ENCODE peak calls at places on chromosomes 16 and 17, in ten cellular contexts. One of them, this sample, is unnamed.

GRCh38 chr17:18033442-18034099 is 5.4 kb downstream of the ATPAF2 start:
- DNase-seq in body of pancreas: peak
- DNase-seq in left ventricle myocardium inferior: no peak
- DNase-seq in GM23248: peak
- DNase-seq in CD8-positive, alpha-beta memory T cell: peak
- DNase-seq in GM12865: peak
- DNase-seq in thoracic aorta: no peak
- DNase-seq in gastrocnemius medialis: peak
- DNase-seq in tibial nerve: no peak
- DNase-seq in NT2/D1: peak
- DNase-seq in this sample: peak

GRCh38 chr16:85327731-85328664 is 215.7 kb upstream of the CIBAR2 start:
- DNase-seq in body of pancreas: no peak
- DNase-seq in left ventricle myocardium inferior: no peak
- DNase-seq in GM23248: no peak
- DNase-seq in CD8-positive, alpha-beta memory T cell: no peak
- DNase-seq in GM12865: no peak
- DNase-seq in thoracic aorta: no peak
- DNase-seq in gastrocnemius medialis: no peak
- DNase-seq in tibial nerve: no peak
- DNase-seq in NT2/D1: peak
- DNase-seq in this sample: no peak

GRCh38 chr16:3004319-3004718 is 8.4 kb upstream of the CLDN9 start:
- DNase-seq in body of pancreas: no peak
- DNase-seq in left ventricle myocardium inferior: no peak
- DNase-seq in GM23248: peak
- DNase-seq in CD8-positive, alpha-beta memory T cell: no peak
- DNase-seq in GM12865: no peak
- DNase-seq in thoracic aorta: no peak
- DNase-seq in gastrocnemius medialis: no peak
- DNase-seq in tibial nerve: no peak
- DNase-seq in NT2/D1: no peak
- DNase-seq in this sample: no peak

GRCh38 chr17:1498869-1499268 is 6.4 kb upstream of the MYO1C start:
- DNase-seq in body of pancreas: no peak
- DNase-seq in left ventricle myocardium inferior: no peak
- DNase-seq in GM23248: peak
- DNase-seq in CD8-positive, alpha-beta memory T cell: no peak
- DNase-seq in GM12865: no peak
- DNase-seq in thoracic aorta: no peak
- DNase-seq in gastrocnemius medialis: no peak
- DNase-seq in tibial nerve: no peak
- DNase-seq in NT2/D1: no peak
- DNase-seq in this sample: no peak

GRCh38 chr17:2102931-2103398 is 48.1 kb downstream of the HIC1 start:
- DNase-seq in body of pancreas: no peak
- DNase-seq in left ventricle myocardium inferior: no peak
- DNase-seq in GM23248: peak
- DNase-seq in CD8-positive, alpha-beta memory T cell: no peak
- DNase-seq in GM12865: no peak
- DNase-seq in thoracic aorta: no peak
- DNase-seq in gastrocnemius medialis: no peak
- DNase-seq in tibial nerve: no peak
- DNase-seq in NT2/D1: no peak
- DNase-seq in this sample: no peak

GRCh38 chr16:12486386-12486785 is 317.3 kb downstream of the CPPED1 start:
- DNase-seq in body of pancreas: no peak
- DNase-seq in left ventricle myocardium inferior: no peak
- DNase-seq in GM23248: no peak
- DNase-seq in CD8-positive, alpha-beta memory T cell: no peak
- DNase-seq in GM12865: no peak
- DNase-seq in thoracic aorta: no peak
- DNase-seq in gastrocnemius medialis: no peak
- DNase-seq in tibial nerve: no peak
- DNase-seq in NT2/D1: no peak
- DNase-seq in this sample: no peak

GRCh38 chr16:77594798-77595625 is 127.3 kb upstream of the NUDT7 start:
- DNase-seq in body of pancreas: no peak
- DNase-seq in left ventricle myocardium inferior: no peak
- DNase-seq in GM23248: no peak
- DNase-seq in CD8-positive, alpha-beta memory T cell: no peak
- DNase-seq in GM12865: no peak
- DNase-seq in thoracic aorta: no peak
- DNase-seq in gastrocnemius medialis: no peak
- DNase-seq in tibial nerve: no peak
- DNase-seq in NT2/D1: no peak
- DNase-seq in this sample: no peak

GRCh38 chr16:85781685-85782370 is 17.5 kb downstream of the EMC8 start:
- DNase-seq in body of pancreas: peak
- DNase-seq in left ventricle myocardium inferior: peak
- DNase-seq in GM23248: peak
- DNase-seq in CD8-positive, alpha-beta memory T cell: no peak
- DNase-seq in GM12865: no peak
- DNase-seq in thoracic aorta: no peak
- DNase-seq in gastrocnemius medialis: no peak
- DNase-seq in tibial nerve: no peak
- DNase-seq in NT2/D1: no peak
- DNase-seq in this sample: no peak

GRCh38 chr16:12354296-12354818 is 377.8 kb downstream of the SNX29 start:
- DNase-seq in body of pancreas: no peak
- DNase-seq in left ventricle myocardium inferior: no peak
- DNase-seq in GM23248: no peak
- DNase-seq in CD8-positive, alpha-beta memory T cell: no peak
- DNase-seq in GM12865: no peak
- DNase-seq in thoracic aorta: no peak
- DNase-seq in gastrocnemius medialis: no peak
- DNase-seq in tibial nerve: no peak
- DNase-seq in NT2/D1: no peak
- DNase-seq in this sample: no peak

GRCh38 chr16:58716468-58716867 is 17.6 kb downstream of the GOT2 start:
- DNase-seq in body of pancreas: no peak
- DNase-seq in left ventricle myocardium inferior: no peak
- DNase-seq in GM23248: no peak
- DNase-seq in CD8-positive, alpha-beta memory T cell: no peak
- DNase-seq in GM12865: no peak
- DNase-seq in thoracic aorta: no peak
- DNase-seq in gastrocnemius medialis: no peak
- DNase-seq in tibial nerve: no peak
- DNase-seq in NT2/D1: no peak
- DNase-seq in this sample: no peak

GRCh38 chr16:6852643-6853042 is 480.0 kb upstream of the RBFOX1 start:
- DNase-seq in body of pancreas: no peak
- DNase-seq in left ventricle myocardium inferior: no peak
- DNase-seq in GM23248: no peak
- DNase-seq in CD8-positive, alpha-beta memory T cell: no peak
- DNase-seq in GM12865: no peak
- DNase-seq in thoracic aorta: no peak
- DNase-seq in gastrocnemius medialis: no peak
- DNase-seq in tibial nerve: no peak
- DNase-seq in NT2/D1: no peak
- DNase-seq in this sample: no peak
- H3K4me3 ChIP-seq in body of pancreas: no peak
- H3K4me3 ChIP-seq in left ventricle myocardium inferior: no peak
- H3K4me3 ChIP-seq in GM23248: no peak
- H3K4me3 ChIP-seq in CD8-positive, alpha-beta memory T cell: no peak
- H3K4me3 ChIP-seq in GM12865: no peak
- H3K4me3 ChIP-seq in thoracic aorta: no peak
- H3K4me3 ChIP-seq in gastrocnemius medialis: no peak
- H3K4me3 ChIP-seq in tibial nerve: no peak
- H3K4me3 ChIP-seq in NT2/D1: no peak
- H3K4me3 ChIP-seq in this sample: no peak

DNA sequence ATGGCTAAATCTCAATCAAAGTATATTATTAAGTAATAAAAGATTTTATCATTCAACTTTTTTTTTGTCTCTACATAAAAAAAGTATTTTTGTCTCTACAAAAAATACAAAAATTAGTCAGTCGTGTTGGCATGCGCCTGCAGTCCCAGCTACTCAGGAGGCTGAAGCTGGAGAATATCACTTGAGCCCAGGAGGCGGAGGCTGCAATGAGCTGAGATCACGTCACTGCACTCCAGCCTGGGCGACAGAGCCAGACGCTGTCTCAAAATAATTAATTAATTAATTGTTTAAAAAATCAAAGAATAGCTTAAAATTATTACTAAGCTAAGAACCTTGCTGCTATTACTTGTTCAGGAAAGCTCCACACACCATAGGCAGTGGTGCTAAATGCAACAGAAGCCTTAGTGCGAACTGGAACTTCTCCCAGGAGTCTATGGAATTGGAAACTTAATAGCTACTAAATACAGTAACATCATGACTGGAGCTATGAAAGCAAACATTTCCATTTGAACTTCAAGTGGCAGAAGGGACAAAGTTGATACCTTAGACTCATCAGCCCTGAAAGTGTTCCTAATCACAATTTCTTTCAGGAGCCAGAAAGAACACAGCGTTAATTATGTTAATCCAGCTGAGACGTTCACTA is 22.6 kb downstream of the ADCY9 start:
- DNase-seq in body of pancreas: no peak
- DNase-seq in left ventricle myocardium inferior: peak
- DNase-seq in GM23248: peak
- DNase-seq in CD8-positive, alpha-beta memory T cell: no peak
- DNase-seq in GM12865: no peak
- DNase-seq in thoracic aorta: no peak
- DNase-seq in gastrocnemius medialis: peak
- DNase-seq in tibial nerve: no peak
- DNase-seq in NT2/D1: no peak
- DNase-seq in this sample: no peak
- H3K4me3 ChIP-seq in body of pancreas: no peak
- H3K4me3 ChIP-seq in left ventricle myocardium inferior: peak
- H3K4me3 ChIP-seq in GM23248: no peak
- H3K4me3 ChIP-seq in CD8-positive, alpha-beta memory T cell: no peak
- H3K4me3 ChIP-seq in GM12865: no peak
- H3K4me3 ChIP-seq in thoracic aorta: peak
- H3K4me3 ChIP-seq in gastrocnemius medialis: peak
- H3K4me3 ChIP-seq in tibial nerve: no peak
- H3K4me3 ChIP-seq in NT2/D1: no peak
- H3K4me3 ChIP-seq in this sample: no peak

DNA sequence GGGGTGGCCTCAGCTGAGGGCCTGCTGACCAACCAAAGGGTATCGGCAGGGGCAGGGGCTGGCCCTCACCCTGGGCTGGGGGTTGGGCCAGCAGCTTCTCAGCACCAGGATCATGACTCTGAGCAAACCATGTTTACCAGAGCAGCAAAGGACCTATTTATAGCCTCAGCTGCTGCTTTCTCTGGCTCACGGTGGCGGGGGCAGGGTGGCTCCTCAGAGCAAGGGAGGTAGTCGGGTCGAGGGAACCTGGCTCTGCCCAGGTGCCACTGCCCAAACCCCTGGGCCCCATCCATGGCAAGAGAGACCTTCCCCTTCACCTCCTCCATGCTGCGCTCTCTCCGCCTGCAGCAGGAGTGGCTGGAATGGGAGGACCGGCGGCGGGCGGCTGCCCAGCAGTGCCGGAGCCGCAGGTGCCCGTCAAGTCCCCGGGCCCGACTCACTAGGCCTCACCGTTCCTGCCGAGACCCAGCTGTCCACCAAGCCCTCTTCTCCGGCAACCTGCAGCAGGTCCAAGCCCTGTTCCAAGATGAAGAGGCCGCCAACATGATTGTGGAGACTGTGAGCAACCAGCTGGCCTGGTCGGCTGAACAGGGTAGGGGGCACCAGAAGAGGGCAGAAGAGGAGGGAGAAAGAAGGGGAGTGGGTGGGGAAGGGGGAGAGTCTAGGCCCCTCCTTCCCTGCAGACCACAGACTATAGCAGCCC is at the start of gene ASB16:
- DNase-seq in body of pancreas: peak
- DNase-seq in left ventricle myocardium inferior: peak
- DNase-seq in GM23248: peak
- DNase-seq in CD8-positive, alpha-beta memory T cell: no peak
- DNase-seq in GM12865: no peak
- DNase-seq in thoracic aorta: no peak
- DNase-seq in gastrocnemius medialis: peak
- DNase-seq in tibial nerve: no peak
- DNase-seq in NT2/D1: no peak
- DNase-seq in this sample: no peak
- H3K4me3 ChIP-seq in body of pancreas: no peak
- H3K4me3 ChIP-seq in left ventricle myocardium inferior: peak
- H3K4me3 ChIP-seq in GM23248: no peak
- H3K4me3 ChIP-seq in CD8-positive, alpha-beta memory T cell: no peak
- H3K4me3 ChIP-seq in GM12865: no peak
- H3K4me3 ChIP-seq in thoracic aorta: peak
- H3K4me3 ChIP-seq in gastrocnemius medialis: peak
- H3K4me3 ChIP-seq in tibial nerve: no peak
- H3K4me3 ChIP-seq in NT2/D1: no peak
- H3K4me3 ChIP-seq in this sample: no peak

GRCh38 chr17:81510798-81511549 is 1.6 kb downstream of the ACTG1 start:
- DNase-seq in body of pancreas: peak
- DNase-seq in left ventricle myocardium inferior: no peak
- DNase-seq in GM23248: peak
- DNase-seq in CD8-positive, alpha-beta memory T cell: peak
- DNase-seq in GM12865: peak
- DNase-seq in thoracic aorta: no peak
- DNase-seq in gastrocnemius medialis: no peak
- DNase-seq in tibial nerve: no peak
- DNase-seq in NT2/D1: no peak
- DNase-seq in this sample: no peak

GRCh38 chr17:81509687-81510523 is 2.7 kb downstream of the ACTG1 start:
- DNase-seq in body of pancreas: no peak
- DNase-seq in left ventricle myocardium inferior: no peak
- DNase-seq in GM23248: peak
- DNase-seq in CD8-positive, alpha-beta memory T cell: peak
- DNase-seq in GM12865: peak
- DNase-seq in thoracic aorta: no peak
- DNase-seq in gastrocnemius medialis: no peak
- DNase-seq in tibial nerve: no peak
- DNase-seq in NT2/D1: no peak
- DNase-seq in this sample: no peak

GRCh38 chr17:81510524-81510797 is 2.1 kb downstream of the ACTG1 start:
- DNase-seq in body of pancreas: no peak
- DNase-seq in left ventricle myocardium inferior: no peak
- DNase-seq in GM23248: no peak
- DNase-seq in CD8-positive, alpha-beta memory T cell: no peak
- DNase-seq in GM12865: no peak
- DNase-seq in thoracic aorta: no peak
- DNase-seq in gastrocnemius medialis: no peak
- DNase-seq in tibial nerve: no peak
- DNase-seq in NT2/D1: no peak
- DNase-seq in this sample: no peak

GRCh38 chr17:81509048-81509686 is 3.4 kb downstream of the ACTG1 start:
- DNase-seq in body of pancreas: peak
- DNase-seq in left ventricle myocardium inferior: no peak
- DNase-seq in GM23248: peak
- DNase-seq in CD8-positive, alpha-beta memory T cell: no peak
- DNase-seq in GM12865: peak
- DNase-seq in thoracic aorta: no peak
- DNase-seq in gastrocnemius medialis: no peak
- DNase-seq in tibial nerve: no peak
- DNase-seq in NT2/D1: no peak
- DNase-seq in this sample: no peak

DNA sequence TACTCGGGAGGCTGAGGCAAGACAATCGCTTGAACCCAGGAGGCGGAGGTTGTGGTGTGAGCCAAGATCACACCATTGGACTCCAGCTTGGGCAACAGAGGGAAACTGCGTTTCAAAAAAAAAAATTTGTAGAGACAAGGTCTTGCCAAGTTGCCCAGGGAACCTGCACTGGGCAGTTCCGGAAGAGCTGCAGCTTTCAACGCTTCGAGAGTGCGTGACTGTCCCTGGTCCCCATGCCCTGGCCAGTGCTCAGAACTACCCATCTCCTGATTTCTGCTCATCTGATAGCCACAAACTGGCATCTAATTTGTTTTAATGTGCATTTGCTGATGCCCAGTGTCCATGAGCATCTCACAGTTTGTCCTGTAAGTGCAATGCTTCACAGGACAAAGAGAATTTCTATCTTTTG is 4.0 kb downstream of the ACTG1 start:
- DNase-seq in body of pancreas: peak
- DNase-seq in left ventricle myocardium inferior: no peak
- DNase-seq in GM23248: peak
- DNase-seq in CD8-positive, alpha-beta memory T cell: no peak
- DNase-seq in GM12865: peak
- DNase-seq in thoracic aorta: no peak
- DNase-seq in gastrocnemius medialis: no peak
- DNase-seq in tibial nerve: no peak
- DNase-seq in NT2/D1: no peak
- DNase-seq in this sample: no peak
- H3K4me3 ChIP-seq in body of pancreas: no peak
- H3K4me3 ChIP-seq in left ventricle myocardium inferior: peak
- H3K4me3 ChIP-seq in GM23248: peak
- H3K4me3 ChIP-seq in CD8-positive, alpha-beta memory T cell: peak
- H3K4me3 ChIP-seq in GM12865: no peak
- H3K4me3 ChIP-seq in thoracic aorta: peak
- H3K4me3 ChIP-seq in gastrocnemius medialis: peak
- H3K4me3 ChIP-seq in tibial nerve: peak
- H3K4me3 ChIP-seq in NT2/D1: no peak
- H3K4me3 ChIP-seq in this sample: peak

This sample was measured in GM12864.